ENCODE peak calls at places on chromosomes 5 and 9, in eight cellular contexts. R is Peyer's patch, N is heart left ventricle, C is stomach, Z is gastrocnemius medialis, L is IMR-90, E is prostate gland, I is HCT116. M is an unnamed sample.

GRCh38 chr9:134607971-134608370 is 33.6 kb upstream of the COL5A1 start:
- DNase-seq in R (no peak), N (no peak), C (peak; percentile 8), Z (no peak), L (peak; percentile 57), E (no peak), I (no peak), M (no peak)

GRCh38 chr5:173740400-173740799 is 124.0 kb upstream of the BOD1 start:
- DNase-seq in R (no peak), N (no peak), C (no peak), Z (no peak), L (no peak), E (no peak), I (no peak), M (no peak)

GRCh38 chr5:171893290-171893890 is 107.8 kb downstream of the SMIM23 start:
- DNase-seq in R (no peak), N (no peak), C (no peak), Z (no peak), L (peak; percentile 81), E (no peak), I (no peak), M (no peak)

GRCh38 chr9:121827251-121827967 is 176.0 kb downstream of the DAB2IP start:
- DNase-seq in R (peak; percentile 36), N (no peak), C (no peak), Z (no peak), L (no peak), E (no peak), I (no peak), M (peak; percentile 4)

GRCh38 chr9:69857131-69857530 is 36.5 kb downstream of the CFAP95 start:
- DNase-seq in R (no peak), N (no peak), C (no peak), Z (no peak), L (peak; percentile 76), E (no peak), I (no peak), M (no peak)

GRCh38 chr5:1943481-1943880 is 60.8 kb upstream of the IRX4 start:
- DNase-seq in R (no peak), N (no peak), C (no peak), Z (no peak), L (no peak), E (no peak), I (no peak), M (no peak)

GRCh38 chr5:129474544-129474943 is 14.4 kb downstream of the ADAMTS19 start:
- DNase-seq in R (no peak), N (no peak), C (no peak), Z (no peak), L (no peak), E (no peak), I (no peak), M (no peak)

GRCh38 chr9:34125681-34126206 is 754 bp downstream of the DCAF12 start:
- DNase-seq in R (no peak), N (no peak), C (no peak), Z (no peak), L (peak; percentile 41), E (no peak), I (no peak), M (peak; percentile 36)

GRCh38 chr5:156479864-156480263 is 152.9 kb downstream of the SGCD start:
- DNase-seq in R (peak; percentile 46), N (no peak), C (no peak), Z (peak; percentile 56), L (peak; percentile 92), E (no peak), I (no peak), M (no peak)

GRCh38 chr9:134832471-134832870 is 48.1 kb upstream of the FCN2 start:
- DNase-seq in R (no peak), N (peak; percentile 56), C (no peak), Z (no peak), L (no peak), E (no peak), I (no peak), M (no peak)

GRCh38 chr5:33074548-33074947 is 363.4 kb downstream of the NPR3 start:
- DNase-seq in R (no peak), N (no peak), C (no peak), Z (no peak), L (peak; percentile 32), E (no peak), I (no peak), M (no peak)

GRCh38 chr5:103120607-103121200 is 603 bp downstream of the PPIP5K2 start:
- DNase-seq in R (peak; percentile 55), N (no peak), C (no peak), Z (no peak), L (peak; percentile 6), E (peak; percentile 4), I (no peak), M (no peak)

DNA sequence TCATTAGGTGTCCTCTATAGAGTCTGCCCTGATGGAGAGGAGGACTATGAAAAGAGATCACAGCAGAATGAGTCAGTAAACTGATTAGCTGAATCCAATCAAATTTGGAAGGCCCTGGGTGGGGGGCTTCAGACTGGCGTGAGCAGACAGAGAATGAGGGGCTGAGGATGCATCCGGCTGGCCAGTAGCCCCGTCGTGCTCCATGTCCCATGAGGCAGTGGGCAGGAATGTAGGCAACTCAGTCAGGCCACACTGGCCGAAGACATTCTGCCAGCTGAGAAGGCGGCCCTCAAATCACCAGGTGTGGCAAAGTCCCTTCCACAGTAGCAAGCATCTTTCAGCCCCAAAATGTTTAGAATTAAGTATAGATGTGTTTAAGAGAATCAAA is 25.7 kb upstream of the LAMC3 start:
- DNase-seq in R (no peak), N (no peak), C (no peak), Z (no peak), L (no peak), E (no peak), I (no peak), M (no peak)
- H3K27me3 ChIP-seq in R (no peaks in the 10 kb centered on the region), N (no peaks in the 10 kb centered on the region), C (peaks cover 4% of the 10 kb centered on the region), Z (peaks cover 11% of the 10 kb centered on the region), L (peaks cover 64% of the 10 kb centered on the region), E (no peaks in the 10 kb centered on the region), I (no peaks in the 10 kb centered on the region), M (no peaks in the 10 kb centered on the region)

GRCh38 chr5:106843812-106844416 is 826.8 kb downstream of the EFNA5 start:
- DNase-seq in R (no peak), N (no peak), C (no peak), Z (no peak), L (no peak), E (no peak), I (peak; percentile 13), M (no peak)
- TF ChIP-seq CTCF in R (no peak), N (no peak), C (peak; percentile 26), Z (no peak), L (no peak), E (no peak), I (peak; percentile 40), M (peak; percentile 12)

GRCh38 chr5:149450199-149450598 is 71.1 kb upstream of the IL17B start:
- DNase-seq in R (peak; percentile 62), N (peak; percentile 88), C (peak; percentile 74), Z (peak; percentile 71), L (peak; percentile 87), E (peak; percentile 49), I (no peak), M (peak; percentile 74)
- TF ChIP-seq POLR2A in R (no peak), N (no peak), C (no peak), Z (no peak), L (no peak), E (no peak), I (no peak), M (no peak)

DNA sequence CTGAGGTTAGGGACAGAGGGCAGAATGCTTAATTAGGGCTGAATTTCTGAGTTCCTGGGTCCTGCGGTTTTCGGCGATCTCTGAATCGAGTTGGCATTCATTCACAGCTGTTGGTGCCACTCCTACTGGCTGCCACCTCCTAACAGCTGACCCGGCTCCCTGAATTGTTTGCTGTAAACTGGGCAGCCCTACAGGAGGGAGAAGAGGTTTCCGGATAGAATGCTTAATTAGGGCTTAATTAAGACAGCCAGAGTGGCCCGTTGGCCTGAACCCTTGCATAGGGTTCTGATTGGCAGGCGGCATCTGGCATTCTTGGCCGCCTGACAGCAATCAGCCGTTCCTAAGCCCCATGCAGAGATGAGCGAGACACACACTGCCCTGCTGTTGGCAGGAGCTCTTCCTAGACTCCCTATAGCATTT is 25.7 kb downstream of the FRMPD1 start:
- DNase-seq in R (no peak), N (peak; percentile 57), C (no peak), Z (peak; percentile 54), L (no peak), E (no peak), I (no peak), M (peak; percentile 50)
- H3K27me3 ChIP-seq in R (no peaks in the 10 kb centered on the region), N (no peaks in the 10 kb centered on the region), C (no peaks in the 10 kb centered on the region), Z (no peaks in the 10 kb centered on the region), L (peaks cover 44% of the 10 kb centered on the region), E (no peaks in the 10 kb centered on the region), I (peaks cover 14% of the 10 kb centered on the region), M (no peaks in the 10 kb centered on the region)

DNA sequence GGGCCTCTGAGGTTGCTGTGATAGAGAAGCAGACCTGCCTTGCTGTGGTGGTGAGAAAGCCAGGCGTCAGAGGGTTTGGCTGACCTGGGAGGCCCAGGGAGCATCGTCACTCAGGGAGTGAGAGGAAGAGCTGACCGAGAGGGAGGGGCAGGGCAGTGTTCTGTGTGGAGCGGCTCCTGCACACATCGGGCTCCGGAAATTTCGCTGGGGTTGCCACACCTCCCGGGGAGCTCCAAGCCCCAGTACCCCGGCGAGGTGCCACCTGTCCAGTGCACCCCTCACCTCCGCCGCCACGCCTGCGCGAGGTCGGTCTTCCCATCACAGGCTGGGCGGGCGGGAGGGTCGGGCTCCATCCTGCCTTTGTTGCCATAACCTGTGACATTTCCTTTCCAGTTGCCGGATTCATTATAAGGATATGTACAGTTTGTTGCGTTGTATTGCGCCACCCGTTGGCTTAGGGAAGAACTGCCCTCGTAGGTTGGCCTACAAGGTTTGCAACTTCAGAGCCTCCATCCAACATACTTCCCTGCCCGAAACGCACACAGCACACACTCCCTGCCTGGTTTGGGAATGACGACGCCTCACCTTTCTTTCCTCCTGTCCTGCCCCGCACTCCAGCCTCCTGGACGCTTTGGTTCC is 223.2 kb downstream of the CACNA1B start:
- DNase-seq in R (peak; percentile 22), N (no peak), C (peak; percentile 16), Z (no peak), L (no peak), E (no peak), I (no peak), M (peak; percentile 12)
- TF ChIP-seq CTCF in R (no peak), N (peak; percentile 33), C (no peak), Z (no peak), L (no peak), E (no peak), I (peak; percentile 36), M (no peak)

M was measured in testis.